ENCODE peak calls at places on chromosome 14, in seven cellular contexts. L, C, U, Q, W, Y and R are unnamed samples.

GRCh38 chr14:59677771-59678211 is 101.2 kb upstream of the CCDC175 start:
- DNase-seq in L (no peak), C (no peak), U (no peak), Q (no peak), W (no peak), Y (no peak), R (no peak)

GRCh38 chr14:20489093-20489994 is 16.0 kb upstream of the RNASE10 start:
- DNase-seq in L (no peak), C (no peak), U (no peak), Q (no peak), W (no peak), Y (no peak), R (no peak)

GRCh38 chr14:59484611-59485174 is 376 bp downstream of the JKAMP start:
- DNase-seq in L (no peak), C (no peak), U (no peak), Q (no peak), W (no peak), Y (no peak), R (no peak)

GRCh38 chr14:32004300-32004699 is 72.8 kb upstream of the ARHGAP5 start:
- DNase-seq in L (no peak), C (no peak), U (peak; percentile 31), Q (no peak), W (no peak), Y (no peak), R (no peak)

GRCh38 chr14:104422301-104423223 is 157.0 kb upstream of the C14orf180 start:
- DNase-seq in L (no peak), C (peak; percentile 18), U (no peak), Q (peak; percentile 54), W (peak; percentile 73), Y (peak; percentile 85), R (no peak)

GRCh38 chr14:24996930-24997329 is 53.0 kb downstream of the STXBP6 start:
- DNase-seq in L (no peak), C (no peak), U (no peak), Q (no peak), W (no peak), Y (no peak), R (no peak)

GRCh38 chr14:62938774-62939173 is 106.5 kb downstream of the KCNH5 start:
- DNase-seq in L (no peak), C (no peak), U (no peak), Q (no peak), W (no peak), Y (no peak), R (no peak)

GRCh38 chr14:67438969-67439368 is 27.0 kb upstream of the PLEK2 start:
- DNase-seq in L (no peak), C (no peak), U (no peak), Q (no peak), W (no peak), Y (no peak), R (no peak)

GRCh38 chr14:91261115-91261514 is 16.6 kb upstream of the GPR68 start:
- DNase-seq in L (no peak), C (no peak), U (no peak), Q (no peak), W (no peak), Y (no peak), R (no peak)

GRCh38 chr14:101185081-101185835 is 281.7 kb upstream of the RTL1 start:
- DNase-seq in L (no peak), C (peak; percentile 18), U (no peak), Q (peak; percentile 70), W (no peak), Y (peak; percentile 75), R (no peak)

GRCh38 chr14:32370720-32371119 is 41.6 kb downstream of the AKAP6 start:
- DNase-seq in L (no peak), C (no peak), U (peak; percentile 10), Q (no peak), W (no peak), Y (no peak), R (no peak)

GRCh38 chr14:105197274-105197673 is 16.2 kb upstream of the NUDT14 start:
- DNase-seq in L (no peak), C (no peak), U (no peak), Q (no peak), W (no peak), Y (no peak), R (no peak)

GRCh38 chr14:96195441-96196081 is 9.1 kb upstream of the BDKRB2 start:
- DNase-seq in L (no peak), C (no peak), U (no peak), Q (no peak), W (no peak), Y (no peak), R (no peak)

GRCh38 chr14:103382375-103382774 is 2.8 kb upstream of the MARK3 start:
- DNase-seq in L (no peak), C (no peak), U (no peak), Q (no peak), W (no peak), Y (no peak), R (no peak)

GRCh38 chr14:98931911-98932310 is 340.1 kb downstream of the BCL11B start:
- DNase-seq in L (peak; percentile 48), C (peak; percentile 36), U (no peak), Q (peak; percentile 69), W (no peak), Y (no peak), R (no peak)

GRCh38 chr14:61603736-61604135 is 91.6 kb upstream of the HIF1A start:
- DNase-seq in L (no peak), C (no peak), U (no peak), Q (no peak), W (no peak), Y (no peak), R (no peak)

GRCh38 chr14:68580676-68581075 is 212.2 kb downstream of the ZFP36L1 start:
- DNase-seq in L (no peak), C (no peak), U (no peak), Q (no peak), W (no peak), Y (no peak), R (no peak)

GRCh38 chr14:50772361-50772760 is 58.6 kb downstream of the NIN start:
- DNase-seq in L (no peak), C (no peak), U (no peak), Q (no peak), W (no peak), Y (no peak), R (no peak)

GRCh38 chr14:50776522-50776921 is 54.4 kb downstream of the NIN start:
- DNase-seq in L (no peak), C (no peak), U (no peak), Q (no peak), W (no peak), Y (no peak), R (no peak)

GRCh38 chr14:50774542-50775267 is 56.3 kb downstream of the NIN start:
- DNase-seq in L (no peak), C (no peak), U (no peak), Q (no peak), W (no peak), Y (no peak), R (no peak)

GRCh38 chr14:50773632-50774541 is 57.1 kb downstream of the NIN start:
- DNase-seq in L (peak; percentile 34), C (peak; percentile 69), U (no peak), Q (no peak), W (peak; percentile 68), Y (no peak), R (no peak)

DNA sequence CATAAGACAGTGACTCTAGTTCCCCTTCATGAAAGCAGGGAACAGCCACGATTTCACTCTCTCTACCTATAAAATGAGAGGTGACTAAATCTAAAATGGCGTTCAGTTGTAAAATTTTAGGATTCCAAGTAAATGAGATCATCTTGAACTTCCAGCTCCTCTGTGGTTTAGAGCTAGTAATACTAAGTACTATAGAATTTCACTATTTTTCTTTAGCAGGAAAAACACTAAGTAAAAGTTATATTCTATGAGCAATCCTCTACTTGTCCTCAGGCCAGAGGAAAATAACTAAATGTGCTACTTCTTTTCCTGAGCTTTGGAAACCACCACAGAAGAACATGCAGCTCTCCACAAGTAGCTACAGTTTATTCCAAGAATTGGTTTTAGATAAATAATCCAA is 55.6 kb downstream of the NIN start:
- DNase-seq in L (no peak), C (no peak), U (no peak), Q (no peak), W (no peak), Y (no peak), R (no peak)
- TF ChIP-seq POLR2AphosphoS5 in L (no peak), C (no peak), U (no peak), Q (no peak), W (no peak), Y (no peak), R (no peak)

GRCh38 chr14:55141812-55142211 is 12.8 kb downstream of the LGALS3 start:
- DNase-seq in L (no peak), C (no peak), U (no peak), Q (no peak), W (no peak), Y (no peak), R (no peak)
- TF ChIP-seq POLR2A in L (no peak), C (no peak), U (no peak), Q (no peak), W (no peak), Y (no peak), R (no peak)

GRCh38 chr14:84591827-84592540 is 938.0 kb upstream of the FLRT2 start:
- DNase-seq in L (no peak), C (no peak), U (no peak), Q (no peak), W (no peak), Y (no peak), R (no peak)
- TF ChIP-seq POLR2AphosphoS5 in L (no peak), C (no peak), U (no peak), Q (no peak), W (no peak), Y (no peak), R (no peak)

GRCh38 chr14:50668008-50668851 is at the start of gene SAV1:
- DNase-seq in L (peak; percentile 87), C (peak; percentile 84), U (peak; percentile 52), Q (peak; percentile 90), W (peak; percentile 82), Y (peak; percentile 96), R (peak; percentile 25)

GRCh38 chr14:50669441-50669986 is 1.4 kb upstream of the SAV1 start:
- DNase-seq in L (no peak), C (no peak), U (no peak), Q (no peak), W (no peak), Y (no peak), R (no peak)

GRCh38 chr14:50667491-50668007 is 557 bp downstream of the SAV1 start:
- DNase-seq in L (peak; percentile 58), C (peak; percentile 48), U (no peak), Q (no peak), W (peak; percentile 42), Y (no peak), R (peak; percentile 19)

GRCh38 chr14:50668852-50669194 is 717 bp upstream of the SAV1 start:
- DNase-seq in L (no peak), C (no peak), U (no peak), Q (no peak), W (no peak), Y (no peak), R (no peak)

DNA sequence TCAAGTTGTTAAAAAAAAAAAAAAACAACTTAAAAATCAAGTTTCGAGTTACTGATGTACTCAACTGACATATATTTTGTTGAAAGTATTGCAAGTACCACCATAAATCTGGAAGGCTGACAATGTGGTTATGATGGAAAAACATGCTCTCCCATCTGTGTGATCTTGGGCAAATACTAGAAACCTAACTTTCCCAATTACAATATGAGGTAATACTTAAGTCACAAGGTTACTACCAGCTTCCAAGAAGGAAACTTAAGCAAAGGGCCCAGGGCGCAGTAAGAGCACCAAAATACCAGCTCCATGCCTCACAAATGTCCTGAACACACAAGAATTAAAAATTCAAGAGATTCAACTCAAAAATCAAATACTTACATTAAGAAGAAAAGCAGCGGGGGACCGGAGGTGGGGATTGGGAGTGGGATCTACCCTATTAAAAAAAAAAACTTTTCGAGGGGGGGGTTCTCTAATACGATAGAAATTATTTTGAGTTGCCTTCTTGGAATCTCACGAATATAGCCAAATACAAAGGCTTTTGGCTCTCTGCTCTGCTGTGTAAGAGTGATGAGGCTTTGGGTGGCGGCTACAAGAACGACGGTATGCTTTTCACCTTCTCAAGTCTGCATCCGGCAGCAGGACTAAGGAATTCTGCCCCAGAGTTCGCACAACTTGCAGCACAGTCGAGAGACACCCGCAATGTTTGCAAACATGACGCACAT is 1.2 kb downstream of the SAV1 start:
- DNase-seq in L (peak; percentile 56), C (peak; percentile 50), U (no peak), Q (no peak), W (peak; percentile 47), Y (no peak), R (no peak)
- TF ChIP-seq POLR2A in L (no peak), C (no peak), U (no peak), Q (no peak), W (peak; percentile 34), Y (no peak), R (no peak)